ENCODE peak calls at places on chromosome 2, in eight cellular contexts. One of them, this sample, is unnamed.

GRCh38 chr2:73254343-73255006 is 20.4 kb downstream of the CCT7 start:
- DNase-seq in fibroblast of gingiva: no peak
- DNase-seq in stimulated activated naive CD8-positive, alpha-beta T cell treated with anti-CD3 and anti-CD28 coated beads, Interleukin-15, Interleukin-2, amounts not matched to agents 100 U/mL and 50 U/mL, for 24 hours: no peak
- DNase-seq in Daoy: no peak
- DNase-seq in A673: no peak
- DNase-seq in NCI-H2081 treated with DMSO at 0.1 percent for 48 hours: no peak
- DNase-seq in hypothalamus: no peak
- DNase-seq in CD4-positive, alpha-beta memory T cell: no peak
- DNase-seq in this sample: no peak

GRCh38 chr2:8636691-8637636 is 44.9 kb upstream of the ID2 start:
- DNase-seq in fibroblast of gingiva: peak
- DNase-seq in stimulated activated naive CD8-positive, alpha-beta T cell treated with anti-CD3 and anti-CD28 coated beads, Interleukin-15, Interleukin-2, amounts not matched to agents 100 U/mL and 50 U/mL, for 24 hours: no peak
- DNase-seq in Daoy: no peak
- DNase-seq in A673: no peak
- DNase-seq in NCI-H2081 treated with DMSO at 0.1 percent for 48 hours: no peak
- DNase-seq in hypothalamus: no peak
- DNase-seq in CD4-positive, alpha-beta memory T cell: no peak
- DNase-seq in this sample: no peak

GRCh38 chr2:138093455-138093854 is 129.2 kb downstream of the HNMT start:
- DNase-seq in fibroblast of gingiva: no peak
- DNase-seq in stimulated activated naive CD8-positive, alpha-beta T cell treated with anti-CD3 and anti-CD28 coated beads, Interleukin-15, Interleukin-2, amounts not matched to agents 100 U/mL and 50 U/mL, for 24 hours: no peak
- DNase-seq in Daoy: no peak
- DNase-seq in A673: no peak
- DNase-seq in NCI-H2081 treated with DMSO at 0.1 percent for 48 hours: no peak
- DNase-seq in hypothalamus: no peak
- DNase-seq in CD4-positive, alpha-beta memory T cell: no peak
- DNase-seq in this sample: no peak

GRCh38 chr2:224984641-224985040 is 57.6 kb downstream of the DOCK10 start:
- DNase-seq in fibroblast of gingiva: no peak
- DNase-seq in stimulated activated naive CD8-positive, alpha-beta T cell treated with anti-CD3 and anti-CD28 coated beads, Interleukin-15, Interleukin-2, amounts not matched to agents 100 U/mL and 50 U/mL, for 24 hours: no peak
- DNase-seq in Daoy: no peak
- DNase-seq in A673: no peak
- DNase-seq in NCI-H2081 treated with DMSO at 0.1 percent for 48 hours: no peak
- DNase-seq in hypothalamus: no peak
- DNase-seq in CD4-positive, alpha-beta memory T cell: peak
- DNase-seq in this sample: no peak

GRCh38 chr2:190973262-190973661 is 40.7 kb downstream of the STAT1 start:
- DNase-seq in fibroblast of gingiva: no peak
- DNase-seq in stimulated activated naive CD8-positive, alpha-beta T cell treated with anti-CD3 and anti-CD28 coated beads, Interleukin-15, Interleukin-2, amounts not matched to agents 100 U/mL and 50 U/mL, for 24 hours: no peak
- DNase-seq in Daoy: no peak
- DNase-seq in A673: no peak
- DNase-seq in NCI-H2081 treated with DMSO at 0.1 percent for 48 hours: no peak
- DNase-seq in hypothalamus: no peak
- DNase-seq in CD4-positive, alpha-beta memory T cell: no peak
- DNase-seq in this sample: no peak

GRCh38 chr2:227921648-227922047 is 50.2 kb downstream of the DAW1 start:
- DNase-seq in fibroblast of gingiva: no peak
- DNase-seq in stimulated activated naive CD8-positive, alpha-beta T cell treated with anti-CD3 and anti-CD28 coated beads, Interleukin-15, Interleukin-2, amounts not matched to agents 100 U/mL and 50 U/mL, for 24 hours: no peak
- DNase-seq in Daoy: no peak
- DNase-seq in A673: no peak
- DNase-seq in NCI-H2081 treated with DMSO at 0.1 percent for 48 hours: no peak
- DNase-seq in hypothalamus: no peak
- DNase-seq in CD4-positive, alpha-beta memory T cell: no peak
- DNase-seq in this sample: no peak

GRCh38 chr2:227626580-227627151 is 9.4 kb downstream of the SCYGR4 start:
- DNase-seq in fibroblast of gingiva: no peak
- DNase-seq in stimulated activated naive CD8-positive, alpha-beta T cell treated with anti-CD3 and anti-CD28 coated beads, Interleukin-15, Interleukin-2, amounts not matched to agents 100 U/mL and 50 U/mL, for 24 hours: no peak
- DNase-seq in Daoy: no peak
- DNase-seq in A673: no peak
- DNase-seq in NCI-H2081 treated with DMSO at 0.1 percent for 48 hours: no peak
- DNase-seq in hypothalamus: no peak
- DNase-seq in CD4-positive, alpha-beta memory T cell: no peak
- DNase-seq in this sample: no peak

GRCh38 chr2:96195410-96196071 is 13.1 kb downstream of the STARD7 start:
- DNase-seq in fibroblast of gingiva: peak
- DNase-seq in stimulated activated naive CD8-positive, alpha-beta T cell treated with anti-CD3 and anti-CD28 coated beads, Interleukin-15, Interleukin-2, amounts not matched to agents 100 U/mL and 50 U/mL, for 24 hours: no peak
- DNase-seq in Daoy: no peak
- DNase-seq in A673: no peak
- DNase-seq in NCI-H2081 treated with DMSO at 0.1 percent for 48 hours: no peak
- DNase-seq in hypothalamus: no peak
- DNase-seq in CD4-positive, alpha-beta memory T cell: no peak
- DNase-seq in this sample: no peak

GRCh38 chr2:52594036-52594435 is 1173.6 kb upstream of the CHAC2 start:
- DNase-seq in fibroblast of gingiva: no peak
- DNase-seq in stimulated activated naive CD8-positive, alpha-beta T cell treated with anti-CD3 and anti-CD28 coated beads, Interleukin-15, Interleukin-2, amounts not matched to agents 100 U/mL and 50 U/mL, for 24 hours: no peak
- DNase-seq in Daoy: no peak
- DNase-seq in A673: no peak
- DNase-seq in NCI-H2081 treated with DMSO at 0.1 percent for 48 hours: no peak
- DNase-seq in hypothalamus: no peak
- DNase-seq in CD4-positive, alpha-beta memory T cell: no peak
- DNase-seq in this sample: no peak

GRCh38 chr2:54559593-54560145 is 103.5 kb downstream of the SPTBN1 start:
- DNase-seq in fibroblast of gingiva: peak
- DNase-seq in stimulated activated naive CD8-positive, alpha-beta T cell treated with anti-CD3 and anti-CD28 coated beads, Interleukin-15, Interleukin-2, amounts not matched to agents 100 U/mL and 50 U/mL, for 24 hours: no peak
- DNase-seq in Daoy: peak
- DNase-seq in A673: peak
- DNase-seq in NCI-H2081 treated with DMSO at 0.1 percent for 48 hours: no peak
- DNase-seq in hypothalamus: no peak
- DNase-seq in CD4-positive, alpha-beta memory T cell: no peak
- DNase-seq in this sample: no peak

GRCh38 chr2:74554821-74555531 is 456 bp downstream of the DOK1 start:
- DNase-seq in fibroblast of gingiva: peak
- DNase-seq in stimulated activated naive CD8-positive, alpha-beta T cell treated with anti-CD3 and anti-CD28 coated beads, Interleukin-15, Interleukin-2, amounts not matched to agents 100 U/mL and 50 U/mL, for 24 hours: peak
- DNase-seq in Daoy: peak
- DNase-seq in A673: peak
- DNase-seq in NCI-H2081 treated with DMSO at 0.1 percent for 48 hours: no peak
- DNase-seq in hypothalamus: no peak
- DNase-seq in CD4-positive, alpha-beta memory T cell: peak
- DNase-seq in this sample: no peak

GRCh38 chr2:192749606-192750200 is 555.0 kb upstream of the TMEFF2 start:
- DNase-seq in fibroblast of gingiva: no peak
- DNase-seq in stimulated activated naive CD8-positive, alpha-beta T cell treated with anti-CD3 and anti-CD28 coated beads, Interleukin-15, Interleukin-2, amounts not matched to agents 100 U/mL and 50 U/mL, for 24 hours: no peak
- DNase-seq in Daoy: no peak
- DNase-seq in A673: peak
- DNase-seq in NCI-H2081 treated with DMSO at 0.1 percent for 48 hours: peak
- DNase-seq in hypothalamus: no peak
- DNase-seq in CD4-positive, alpha-beta memory T cell: no peak
- DNase-seq in this sample: no peak

GRCh38 chr2:229296016-229296415 is 24.9 kb upstream of the PID1 start:
- DNase-seq in fibroblast of gingiva: peak
- DNase-seq in stimulated activated naive CD8-positive, alpha-beta T cell treated with anti-CD3 and anti-CD28 coated beads, Interleukin-15, Interleukin-2, amounts not matched to agents 100 U/mL and 50 U/mL, for 24 hours: no peak
- DNase-seq in Daoy: no peak
- DNase-seq in A673: no peak
- DNase-seq in NCI-H2081 treated with DMSO at 0.1 percent for 48 hours: no peak
- DNase-seq in hypothalamus: no peak
- DNase-seq in CD4-positive, alpha-beta memory T cell: no peak
- DNase-seq in this sample: no peak

GRCh38 chr2:171447675-171448074 is 13.6 kb downstream of the DCAF17 start:
- DNase-seq in fibroblast of gingiva: no peak
- DNase-seq in stimulated activated naive CD8-positive, alpha-beta T cell treated with anti-CD3 and anti-CD28 coated beads, Interleukin-15, Interleukin-2, amounts not matched to agents 100 U/mL and 50 U/mL, for 24 hours: no peak
- DNase-seq in Daoy: no peak
- DNase-seq in A673: no peak
- DNase-seq in NCI-H2081 treated with DMSO at 0.1 percent for 48 hours: no peak
- DNase-seq in hypothalamus: no peak
- DNase-seq in CD4-positive, alpha-beta memory T cell: no peak
- DNase-seq in this sample: no peak

GRCh38 chr2:203732072-203732952 is 25.9 kb downstream of the CD28 start:
- DNase-seq in fibroblast of gingiva: no peak
- DNase-seq in stimulated activated naive CD8-positive, alpha-beta T cell treated with anti-CD3 and anti-CD28 coated beads, Interleukin-15, Interleukin-2, amounts not matched to agents 100 U/mL and 50 U/mL, for 24 hours: no peak
- DNase-seq in Daoy: no peak
- DNase-seq in A673: no peak
- DNase-seq in NCI-H2081 treated with DMSO at 0.1 percent for 48 hours: no peak
- DNase-seq in hypothalamus: no peak
- DNase-seq in CD4-positive, alpha-beta memory T cell: no peak
- DNase-seq in this sample: no peak

GRCh38 chr2:119293900-119294299 is 70.3 kb downstream of the STEAP3 start:
- DNase-seq in fibroblast of gingiva: peak
- DNase-seq in stimulated activated naive CD8-positive, alpha-beta T cell treated with anti-CD3 and anti-CD28 coated beads, Interleukin-15, Interleukin-2, amounts not matched to agents 100 U/mL and 50 U/mL, for 24 hours: no peak
- DNase-seq in Daoy: no peak
- DNase-seq in A673: no peak
- DNase-seq in NCI-H2081 treated with DMSO at 0.1 percent for 48 hours: no peak
- DNase-seq in hypothalamus: no peak
- DNase-seq in CD4-positive, alpha-beta memory T cell: no peak
- DNase-seq in this sample: no peak

GRCh38 chr2:208586516-208586915 is 179.9 kb downstream of the PTH2R start:
- DNase-seq in fibroblast of gingiva: no peak
- DNase-seq in stimulated activated naive CD8-positive, alpha-beta T cell treated with anti-CD3 and anti-CD28 coated beads, Interleukin-15, Interleukin-2, amounts not matched to agents 100 U/mL and 50 U/mL, for 24 hours: no peak
- DNase-seq in Daoy: no peak
- DNase-seq in A673: no peak
- DNase-seq in NCI-H2081 treated with DMSO at 0.1 percent for 48 hours: no peak
- DNase-seq in hypothalamus: no peak
- DNase-seq in CD4-positive, alpha-beta memory T cell: no peak
- DNase-seq in this sample: no peak

GRCh38 chr2:83961512-83961911 is 497.6 kb downstream of the SUCLG1 start:
- DNase-seq in fibroblast of gingiva: no peak
- DNase-seq in stimulated activated naive CD8-positive, alpha-beta T cell treated with anti-CD3 and anti-CD28 coated beads, Interleukin-15, Interleukin-2, amounts not matched to agents 100 U/mL and 50 U/mL, for 24 hours: no peak
- DNase-seq in Daoy: no peak
- DNase-seq in A673: no peak
- DNase-seq in NCI-H2081 treated with DMSO at 0.1 percent for 48 hours: no peak
- DNase-seq in hypothalamus: no peak
- DNase-seq in CD4-positive, alpha-beta memory T cell: no peak
- DNase-seq in this sample: no peak

GRCh38 chr2:23445450-23445868 is 60.5 kb downstream of the KLHL29 start:
- DNase-seq in fibroblast of gingiva: peak
- DNase-seq in stimulated activated naive CD8-positive, alpha-beta T cell treated with anti-CD3 and anti-CD28 coated beads, Interleukin-15, Interleukin-2, amounts not matched to agents 100 U/mL and 50 U/mL, for 24 hours: no peak
- DNase-seq in Daoy: peak
- DNase-seq in A673: no peak
- DNase-seq in NCI-H2081 treated with DMSO at 0.1 percent for 48 hours: no peak
- DNase-seq in hypothalamus: no peak
- DNase-seq in CD4-positive, alpha-beta memory T cell: no peak
- DNase-seq in this sample: no peak

GRCh38 chr2:191899442-191899841 is 52.6 kb upstream of the CAVIN2 start:
- DNase-seq in fibroblast of gingiva: peak
- DNase-seq in stimulated activated naive CD8-positive, alpha-beta T cell treated with anti-CD3 and anti-CD28 coated beads, Interleukin-15, Interleukin-2, amounts not matched to agents 100 U/mL and 50 U/mL, for 24 hours: no peak
- DNase-seq in Daoy: peak
- DNase-seq in A673: peak
- DNase-seq in NCI-H2081 treated with DMSO at 0.1 percent for 48 hours: no peak
- DNase-seq in hypothalamus: no peak
- DNase-seq in CD4-positive, alpha-beta memory T cell: no peak
- DNase-seq in this sample: no peak

GRCh38 chr2:172765664-172766063 is 30.0 kb downstream of the RAPGEF4 start:
- DNase-seq in fibroblast of gingiva: no peak
- DNase-seq in stimulated activated naive CD8-positive, alpha-beta T cell treated with anti-CD3 and anti-CD28 coated beads, Interleukin-15, Interleukin-2, amounts not matched to agents 100 U/mL and 50 U/mL, for 24 hours: no peak
- DNase-seq in Daoy: no peak
- DNase-seq in A673: no peak
- DNase-seq in NCI-H2081 treated with DMSO at 0.1 percent for 48 hours: no peak
- DNase-seq in hypothalamus: no peak
- DNase-seq in CD4-positive, alpha-beta memory T cell: no peak
- DNase-seq in this sample: no peak

GRCh38 chr2:23418056-23418455 is 33.1 kb downstream of the KLHL29 start:
- DNase-seq in fibroblast of gingiva: no peak
- DNase-seq in stimulated activated naive CD8-positive, alpha-beta T cell treated with anti-CD3 and anti-CD28 coated beads, Interleukin-15, Interleukin-2, amounts not matched to agents 100 U/mL and 50 U/mL, for 24 hours: no peak
- DNase-seq in Daoy: no peak
- DNase-seq in A673: no peak
- DNase-seq in NCI-H2081 treated with DMSO at 0.1 percent for 48 hours: no peak
- DNase-seq in hypothalamus: no peak
- DNase-seq in CD4-positive, alpha-beta memory T cell: no peak
- DNase-seq in this sample: no peak

GRCh38 chr2:53475320-53475719 is 292.3 kb upstream of the CHAC2 start:
- DNase-seq in fibroblast of gingiva: no peak
- DNase-seq in stimulated activated naive CD8-positive, alpha-beta T cell treated with anti-CD3 and anti-CD28 coated beads, Interleukin-15, Interleukin-2, amounts not matched to agents 100 U/mL and 50 U/mL, for 24 hours: no peak
- DNase-seq in Daoy: peak
- DNase-seq in A673: no peak
- DNase-seq in NCI-H2081 treated with DMSO at 0.1 percent for 48 hours: no peak
- DNase-seq in hypothalamus: no peak
- DNase-seq in CD4-positive, alpha-beta memory T cell: no peak
- DNase-seq in this sample: no peak

GRCh38 chr2:72951303-72952095 is 34.2 kb downstream of the EMX1 start:
- DNase-seq in fibroblast of gingiva: no peak
- DNase-seq in stimulated activated naive CD8-positive, alpha-beta T cell treated with anti-CD3 and anti-CD28 coated beads, Interleukin-15, Interleukin-2, amounts not matched to agents 100 U/mL and 50 U/mL, for 24 hours: no peak
- DNase-seq in Daoy: no peak
- DNase-seq in A673: no peak
- DNase-seq in NCI-H2081 treated with DMSO at 0.1 percent for 48 hours: no peak
- DNase-seq in hypothalamus: no peak
- DNase-seq in CD4-positive, alpha-beta memory T cell: no peak
- DNase-seq in this sample: no peak

GRCh38 chr2:190318514-190318913 is 1.1 kb downstream of the HIBCH start:
- DNase-seq in fibroblast of gingiva: no peak
- DNase-seq in stimulated activated naive CD8-positive, alpha-beta T cell treated with anti-CD3 and anti-CD28 coated beads, Interleukin-15, Interleukin-2, amounts not matched to agents 100 U/mL and 50 U/mL, for 24 hours: no peak
- DNase-seq in Daoy: no peak
- DNase-seq in A673: no peak
- DNase-seq in NCI-H2081 treated with DMSO at 0.1 percent for 48 hours: no peak
- DNase-seq in hypothalamus: no peak
- DNase-seq in CD4-positive, alpha-beta memory T cell: no peak
- DNase-seq in this sample: no peak

GRCh38 chr2:26345284-26345553 is 724 bp upstream of the SELENOI start:
- DNase-seq in fibroblast of gingiva: no peak
- DNase-seq in stimulated activated naive CD8-positive, alpha-beta T cell treated with anti-CD3 and anti-CD28 coated beads, Interleukin-15, Interleukin-2, amounts not matched to agents 100 U/mL and 50 U/mL, for 24 hours: no peak
- DNase-seq in Daoy: no peak
- DNase-seq in A673: no peak
- DNase-seq in NCI-H2081 treated with DMSO at 0.1 percent for 48 hours: no peak
- DNase-seq in hypothalamus: no peak
- DNase-seq in CD4-positive, alpha-beta memory T cell: no peak
- DNase-seq in this sample: no peak

This sample was measured in CD14-positive monocyte.